ENCODE peak calls at places on chromosomes 2 and 18, in six cellular contexts. M is cardiac fibroblast, S is glutamatergic neuron, V is GM04504, Z is bronchial epithelial cell, F is ELR. U is an unnamed sample.

GRCh38 chr2:74576151-74576755 is 21.7 kb downstream of the DOK1 start:
- DNase-seq in Z (no peak), V (peak), S (no peak), F (no peak), M (no peak), U (no peak)

GRCh38 chr2:7878786-7879515 is 802.9 kb upstream of the ID2 start:
- DNase-seq in Z (no peak), V (no peak), M (no peak), S (no peak), F (no peak), U (peak)

GRCh38 chr2:127107622-127107999 is 657 bp upstream of the BIN1 start:
- DNase-seq in S (no peak), F (peak), V (no peak), M (peak), Z (peak), U (no peak)

GRCh38 chr2:2886934-2887333 is 490.7 kb downstream of the EIPR1 start:
- DNase-seq in V (no peak), S (no peak), M (no peak), Z (no peak), F (no peak), U (no peak)

GRCh38 chr2:46849080-46849715 is 66.4 kb downstream of the MCFD2 start:
- DNase-seq in F (no peak), M (peak), S (no peak), V (no peak), Z (peak), U (no peak)

GRCh38 chr18:702957-703659 is 9.3 kb downstream of the ENOSF1 start:
- DNase-seq in S (no peak), V (peak), F (peak), M (peak), Z (peak), U (no peak)

GRCh38 chr2:74707837-74708236 is 53.8 kb downstream of the SEMA4F start:
- DNase-seq in V (no peak), Z (no peak), M (no peak), F (no peak), S (no peak), U (no peak)

GRCh38 chr18:76721207-76721996 is 101.0 kb upstream of the ZNF236 start:
- DNase-seq in M (no peak), Z (no peak), S (no peak), V (no peak), F (no peak), U (no peak)

GRCh38 chr2:138059487-138059886 is 95.2 kb downstream of the HNMT start:
- DNase-seq in Z (no peak), M (peak), V (no peak), F (no peak), S (no peak), U (no peak)

GRCh38 chr18:54280206-54280550 is 10.9 kb downstream of the POLI start:
- DNase-seq in F (no peak), V (no peak), M (no peak), S (no peak), Z (no peak), U (no peak)

GRCh38 chr2:88590998-88591613 is 36.2 kb downstream of the EIF2AK3 start:
- DNase-seq in S (no peak), M (peak), F (peak), V (no peak), Z (peak), U (peak)

GRCh38 chr2:54371461-54372065 is 84.6 kb upstream of the SPTBN1 start:
- DNase-seq in S (no peak), F (no peak), V (no peak), M (no peak), Z (no peak), U (no peak)